ENCODE peak calls at places on chromosomes 13 and 19, in four cellular contexts. Y is upper lobe of right lung, K is aorta, P is uterus. N is an unnamed sample. For H3K36me3, the result is how much of the 10 kb centered on the place peaks cover.

GRCh38 chr19:41409288-41409687 is 11.7 kb downstream of the BCKDHA start:
- DNase-seq in Y (no peak), K (no peak), P (no peak), N (no peak)

GRCh38 chr13:36815069-36815468 is 4.0 kb upstream of the RFXAP start:
- DNase-seq in Y (no peak), K (no peak), P (no peak), N (no peak)

GRCh38 chr13:107864543-107865460 is 350.5 kb downstream of the LIG4 start:
- DNase-seq in Y (no peak), K (no peak), P (no peak), N (no peak)

GRCh38 chr19:46902402-46902766 is 41.6 kb downstream of the ARHGAP35 start:
- DNase-seq in Y (no peak), K (no peak), P (no peak), N (peak)

GRCh38 chr19:23273022-23273593 is 22.9 kb upstream of the ZNF724 start:
- DNase-seq in Y (no peak), K (no peak), P (no peak), N (no peak)

GRCh38 chr13:101552797-101553196 is 100.3 kb downstream of the ITGBL1 start:
- DNase-seq in Y (no peak), K (no peak), P (no peak), N (no peak)

GRCh38 chr13:74796126-74796643 is 662.0 kb upstream of the KLF12 start:
- DNase-seq in Y (no peak), K (no peak), P (no peak), N (no peak)

GRCh38 chr13:35600137-35600536 is 123.6 kb upstream of the MAB21L1 start:
- DNase-seq in Y (no peak), K (no peak), P (no peak), N (no peak)

GRCh38 chr13:21670883-21671792 is at the start of gene FGF9:
- DNase-seq in Y (peak), K (peak), P (peak), N (no peak)

GRCh38 chr13:92590503-92590908 is 636.1 kb upstream of the GPC6 start:
- DNase-seq in Y (no peak), K (no peak), P (no peak), N (no peak)

GRCh38 chr13:39765801-39766463 is 110.5 kb downstream of the COG6 start:
- DNase-seq in Y (no peak), K (no peak), P (peak), N (no peak)

GRCh38 chr13:37109080-37109678 is 3.7 kb upstream of the CSNK1A1L start:
- DNase-seq in Y (no peak), K (no peak), P (no peak), N (no peak)

GRCh38 chr13:20175907-20176652 is 15.2 kb upstream of the GJA3 start:
- DNase-seq in Y (no peak), K (no peak), P (no peak), N (no peak)

GRCh38 chr13:114157869-114158495 is 21.1 kb upstream of the CFAP97D2 start:
- DNase-seq in Y (no peak), K (peak), P (no peak), N (no peak)

GRCh38 chr19:38656171-38656981 is 8.9 kb downstream of the ACTN4 start:
- DNase-seq in Y (no peak), K (no peak), P (no peak), N (no peak)

GRCh38 chr13:54640719-54641118 is 1612.1 kb downstream of the OLFM4 start:
- DNase-seq in Y (no peak), K (no peak), P (no peak), N (no peak)

GRCh38 chr13:75341025-75341424 is 140.9 kb downstream of the TBC1D4 start:
- DNase-seq in Y (no peak), K (no peak), P (no peak), N (no peak)

GRCh38 chr13:45879666-45880065 is 28.1 kb upstream of the SIAH3 start:
- DNase-seq in Y (no peak), K (no peak), P (peak), N (no peak)

GRCh38 chr13:35953537-35954206 is 177.5 kb downstream of the DCLK1 start:
- DNase-seq in Y (peak), K (peak), P (peak), N (peak)

GRCh38 chr19:45498411-45499195 is at the start of gene PPM1N:
- DNase-seq in Y (peak), K (no peak), P (no peak), N (no peak)

GRCh38 chr19:35327642-35328041 is 1.3 kb upstream of the CD22 start:
- DNase-seq in Y (no peak), K (no peak), P (no peak), N (no peak)

GRCh38 chr19:2542341-2543069 is 66.6 kb downstream of the GADD45B start:
- DNase-seq in Y (no peak), K (peak), P (no peak), N (no peak)

GRCh38 chr19:35689836-35690235 is 14.5 kb upstream of the ZBTB32 start:
- DNase-seq in Y (no peak), K (no peak), P (no peak), N (no peak)

GRCh38 chr19:16825312-16826168 is 3.7 kb upstream of the SIN3B start:
- DNase-seq in Y (no peak), K (peak), P (peak), N (peak)

GRCh38 chr19:45632468-45633196 is 6.6 kb downstream of the EML2 start:
- DNase-seq in Y (peak), K (peak), P (peak), N (peak)

GRCh38 chr13:45341799-45342584 is 1.0 kb upstream of the TPT1 start:
- DNase-seq in Y (peak), K (peak), P (peak), N (no peak)

GRCh38 chr13:93496985-93497673 is 270.5 kb downstream of the GPC6 start:
- DNase-seq in Y (no peak), K (no peak), P (no peak), N (no peak)

GRCh38 chr13:106987435-106987800 is 419.5 kb upstream of the ARGLU1 start:
- DNase-seq in Y (no peak), K (no peak), P (no peak), N (no peak)

GRCh38 chr19:3504723-3505122 is 1.4 kb upstream of the FZR1 start:
- DNase-seq in Y (no peak), K (no peak), P (no peak), N (no peak)

GRCh38 chr13:75774176-75774575 is 138.0 kb downstream of the LMO7 start:
- DNase-seq in Y (no peak), K (no peak), P (no peak), N (no peak)

GRCh38 chr13:37194428-37194861 is 89.0 kb upstream of the CSNK1A1L start:
- DNase-seq in Y (no peak), K (no peak), P (no peak), N (no peak)

GRCh38 chr19:18401580-18402112 is 4.2 kb upstream of the LRRC25 start:
- DNase-seq in Y (no peak), K (no peak), P (no peak), N (no peak)

GRCh38 chr19:14562660-14563589 is 8.9 kb downstream of the NDUFB7 start:
- DNase-seq in Y (no peak), K (no peak), P (no peak), N (no peak)

DNA sequence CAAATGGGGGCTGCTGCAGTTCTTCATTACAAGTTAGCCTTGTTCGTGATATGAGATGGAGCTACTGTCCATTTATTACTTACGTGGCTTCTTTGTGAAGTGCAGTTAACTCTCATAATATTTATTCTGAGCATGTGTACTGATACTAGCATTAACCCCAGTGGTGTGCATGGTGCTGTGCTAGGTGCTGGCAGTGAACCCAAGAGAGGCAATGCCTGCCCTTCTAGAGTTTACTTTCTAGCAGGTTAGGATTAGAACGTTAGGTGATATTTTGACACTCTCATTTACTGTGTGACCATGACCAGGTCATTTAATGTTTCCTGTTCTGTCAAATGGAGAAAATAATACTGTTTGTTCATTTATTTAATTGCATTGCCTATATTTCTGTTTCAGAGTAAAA is 16.9 kb downstream of the PIBF1 start:
- DNase-seq in Y (no peak), K (no peak), P (no peak), N (no peak)
- H3K36me3 ChIP-seq in Y (half or more), K (under half), P (under half), N (under half)

GRCh38 chr19:49513746-49514118 is 1.3 kb downstream of the FCGRT start:
- DNase-seq in Y (no peak), K (no peak), P (no peak), N (no peak)

GRCh38 chr19:49518033-49518432 is 5.6 kb downstream of the FCGRT start:
- DNase-seq in Y (no peak), K (no peak), P (no peak), N (no peak)

GRCh38 chr19:49512970-49513745 is 697 bp downstream of the FCGRT start:
- DNase-seq in Y (peak), K (no peak), P (peak), N (no peak)

GRCh38 chr19:49515767-49516166 is 3.3 kb downstream of the FCGRT start:
- DNase-seq in Y (peak), K (no peak), P (no peak), N (no peak)

DNA sequence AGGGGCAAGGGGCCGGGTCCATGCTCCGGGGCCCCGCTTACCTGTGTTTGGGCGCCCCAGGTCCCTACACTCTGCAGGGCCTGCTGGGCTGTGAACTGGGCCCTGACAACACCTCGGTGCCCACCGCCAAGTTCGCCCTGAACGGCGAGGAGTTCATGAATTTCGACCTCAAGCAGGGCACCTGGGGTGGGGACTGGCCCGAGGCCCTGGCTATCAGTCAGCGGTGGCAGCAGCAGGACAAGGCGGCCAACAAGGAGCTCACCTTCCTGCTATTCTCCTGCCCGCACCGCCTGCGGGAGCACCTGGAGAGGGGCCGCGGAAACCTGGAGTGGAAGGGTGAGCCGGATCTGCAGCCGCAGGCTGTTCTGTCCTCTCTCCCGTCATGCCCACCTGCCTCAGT is 1.7 kb downstream of the FCGRT start:
- DNase-seq in Y (peak), K (no peak), P (no peak), N (no peak)
- H3K4me3 ChIP-seq in Y (peak), K (no peak), P (no peak), N (peak)

GRCh38 chr19:5050905-5051304 is 82.0 kb downstream of the KDM4B start:
- DNase-seq in Y (no peak), K (no peak), P (no peak), N (no peak)

GRCh38 chr19:5052945-5053485 is 84.1 kb downstream of the KDM4B start:
- DNase-seq in Y (no peak), K (no peak), P (no peak), N (no peak)

GRCh38 chr19:5051619-5052018 is 82.7 kb downstream of the KDM4B start:
- DNase-seq in Y (no peak), K (no peak), P (no peak), N (no peak)

GRCh38 chr19:5053661-5054060 is 84.7 kb downstream of the KDM4B start:
- DNase-seq in Y (no peak), K (no peak), P (no peak), N (no peak)

GRCh38 chr19:5052515-5052914 is 83.6 kb downstream of the KDM4B start:
- DNase-seq in Y (no peak), K (no peak), P (no peak), N (no peak)
- H3K36me3 ChIP-seq in Y (under half), K (under half), P (under half), N (under half)

GRCh38 chr19:55544776-55545439 is 435 bp downstream of the SBK3 start:
- DNase-seq in Y (no peak), K (no peak), P (no peak), N (no peak)
- H3K4me3 ChIP-seq in Y (no peak), K (no peak), P (no peak), N (no peak)

DNA sequence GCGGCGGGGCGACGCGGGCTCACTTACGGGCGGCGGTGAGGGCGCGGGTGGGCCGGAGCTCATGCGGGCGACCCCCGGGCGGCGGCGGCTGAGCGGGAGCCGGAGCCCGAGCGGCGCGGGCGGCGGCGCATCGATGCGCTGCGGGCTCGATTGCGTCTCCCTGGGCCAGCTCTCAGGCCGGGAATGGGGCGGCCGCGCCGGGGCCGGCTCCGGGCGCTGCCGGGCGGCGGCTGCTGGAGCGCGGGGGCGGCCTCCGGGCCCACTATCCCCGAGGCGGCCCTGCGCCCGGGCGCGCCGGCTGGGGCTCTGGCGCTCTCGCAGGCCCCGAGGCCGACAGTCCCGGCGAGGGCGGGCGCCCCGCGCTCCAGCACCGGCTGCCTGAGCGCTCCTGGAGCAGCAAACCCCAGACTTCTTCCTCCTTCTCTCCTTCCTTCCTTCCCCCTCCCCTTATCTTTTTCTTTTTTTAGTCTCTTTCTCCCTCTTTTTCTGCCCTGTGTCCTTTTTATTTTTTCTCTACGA is 1.5 kb upstream of the TSHZ3 start:
- DNase-seq in Y (peak), K (peak), P (peak), N (no peak)
- H3K36me3 ChIP-seq in Y (under half), K (under half), P (under half), N (under half)

GRCh38 chr19:5987077-5987818 is 9.3 kb upstream of the RANBP3 start:
- DNase-seq in Y (no peak), K (peak), P (peak), N (peak)
- H3K4me3 ChIP-seq in Y (peak), K (peak), P (no peak), N (peak)

DNA sequence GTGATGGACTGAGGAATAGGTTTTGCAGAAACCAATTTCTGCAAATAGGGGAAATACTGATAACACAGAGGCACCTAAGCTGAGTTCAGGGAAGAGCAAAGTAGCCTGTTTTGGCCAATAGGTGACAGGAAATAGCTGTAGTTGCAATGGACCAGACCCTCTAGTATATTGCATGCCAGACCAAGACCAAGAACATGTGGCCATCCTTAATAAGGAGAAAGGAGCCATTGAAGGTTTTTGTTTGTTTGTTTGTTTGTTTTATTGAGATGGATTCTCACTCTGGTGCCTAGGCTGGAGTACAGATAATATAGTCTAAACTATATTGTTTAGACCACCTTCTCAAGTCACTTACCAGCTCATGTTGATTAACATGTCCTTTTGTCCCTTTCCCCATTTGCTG is 101.5 kb downstream of the ZNF557 start:
- DNase-seq in Y (no peak), K (no peak), P (no peak), N (no peak)
- H3K36me3 ChIP-seq in Y (under half), K (under half), P (under half), N (half or more)

N was measured in suprapubic skin.